ENCODE peak calls at places on chromosome 18, in seven cellular contexts. One of them, this sample, is unnamed.
A peak's percentile ranks its signal among the peaks of the same experiment; 100 is the strongest.

GRCh38 chr18:46725310-46725709 is 31.5 kb downstream of the ST8SIA5 start:
- DNase-seq in GM23248: no peak
- DNase-seq in SK-N-SH: no peak
- DNase-seq in OCI-LY7: no peak
- DNase-seq in HCT116: no peak
- DNase-seq in GM23338: no peak
- DNase-seq in MM.1S: no peak
- DNase-seq in this sample: no peak

GRCh38 chr18:69387181-69387580 is 13.5 kb upstream of the DOK6 start:
- DNase-seq in GM23248: no peak
- DNase-seq in SK-N-SH: no peak
- DNase-seq in OCI-LY7: no peak
- DNase-seq in HCT116: no peak
- DNase-seq in GM23338: peak; percentile 21
- DNase-seq in MM.1S: no peak
- DNase-seq in this sample: no peak

GRCh38 chr18:23712445-23712844 is 23.2 kb downstream of the LAMA3 start:
- DNase-seq in GM23248: no peak
- DNase-seq in SK-N-SH: no peak
- DNase-seq in OCI-LY7: no peak
- DNase-seq in HCT116: no peak
- DNase-seq in GM23338: no peak
- DNase-seq in MM.1S: no peak
- DNase-seq in this sample: no peak

GRCh38 chr18:28153485-28154065 is 23.4 kb downstream of the CDH2 start:
- DNase-seq in GM23248: peak; percentile 54
- DNase-seq in SK-N-SH: no peak
- DNase-seq in OCI-LY7: no peak
- DNase-seq in HCT116: no peak
- DNase-seq in GM23338: no peak
- DNase-seq in MM.1S: no peak
- DNase-seq in this sample: no peak

GRCh38 chr18:34342960-34343359 is 118.2 kb upstream of the NOL4 start:
- DNase-seq in GM23248: peak; percentile 63
- DNase-seq in SK-N-SH: no peak
- DNase-seq in OCI-LY7: no peak
- DNase-seq in HCT116: no peak
- DNase-seq in GM23338: peak; percentile 6
- DNase-seq in MM.1S: no peak
- DNase-seq in this sample: no peak

GRCh38 chr18:47969851-47970250 is 39.4 kb upstream of the SMAD2 start:
- DNase-seq in GM23248: peak; percentile 6
- DNase-seq in SK-N-SH: no peak
- DNase-seq in OCI-LY7: no peak
- DNase-seq in HCT116: no peak
- DNase-seq in GM23338: no peak
- DNase-seq in MM.1S: no peak
- DNase-seq in this sample: no peak

GRCh38 chr18:43935051-43935412 is 657.7 kb upstream of the SYT4 start:
- DNase-seq in GM23248: peak; percentile 53
- DNase-seq in SK-N-SH: no peak
- DNase-seq in OCI-LY7: no peak
- DNase-seq in HCT116: no peak
- DNase-seq in GM23338: no peak
- DNase-seq in MM.1S: no peak
- DNase-seq in this sample: peak; percentile 56

GRCh38 chr18:79523221-79523737 is 127.5 kb downstream of the NFATC1 start:
- DNase-seq in GM23248: no peak
- DNase-seq in SK-N-SH: no peak
- DNase-seq in OCI-LY7: peak; percentile 62
- DNase-seq in HCT116: no peak
- DNase-seq in GM23338: no peak
- DNase-seq in MM.1S: no peak
- DNase-seq in this sample: no peak

GRCh38 chr18:39198376-39198775 is 1632.8 kb upstream of the CELF4 start:
- DNase-seq in GM23248: peak; percentile 11
- DNase-seq in SK-N-SH: no peak
- DNase-seq in OCI-LY7: no peak
- DNase-seq in HCT116: no peak
- DNase-seq in GM23338: no peak
- DNase-seq in MM.1S: no peak
- DNase-seq in this sample: no peak

GRCh38 chr18:45596048-45596447 is 19.2 kb upstream of the SLC14A2 start:
- DNase-seq in GM23248: no peak
- DNase-seq in SK-N-SH: no peak
- DNase-seq in OCI-LY7: no peak
- DNase-seq in HCT116: no peak
- DNase-seq in GM23338: no peak
- DNase-seq in MM.1S: no peak
- DNase-seq in this sample: no peak

GRCh38 chr18:75915941-75916640 is 488.6 kb upstream of the SMIM21 start:
- DNase-seq in GM23248: no peak
- DNase-seq in SK-N-SH: peak; percentile 94
- DNase-seq in OCI-LY7: no peak
- DNase-seq in HCT116: no peak
- DNase-seq in GM23338: peak; percentile 89
- DNase-seq in MM.1S: no peak
- DNase-seq in this sample: peak; percentile 72

GRCh38 chr18:74541703-74542555 is 7.6 kb downstream of the CNDP1 start:
- DNase-seq in GM23248: no peak
- DNase-seq in SK-N-SH: no peak
- DNase-seq in OCI-LY7: no peak
- DNase-seq in HCT116: no peak
- DNase-seq in GM23338: no peak
- DNase-seq in MM.1S: peak; percentile 50
- DNase-seq in this sample: peak; percentile 69

GRCh38 chr18:76445275-76445674 is 49.8 kb downstream of the ZNF516 start:
- DNase-seq in GM23248: peak; percentile 89
- DNase-seq in SK-N-SH: no peak
- DNase-seq in OCI-LY7: no peak
- DNase-seq in HCT116: no peak
- DNase-seq in GM23338: no peak
- DNase-seq in MM.1S: no peak
- DNase-seq in this sample: no peak

GRCh38 chr18:2923464-2923863 is 76.7 kb downstream of the EMILIN2 start:
- DNase-seq in GM23248: no peak
- DNase-seq in SK-N-SH: no peak
- DNase-seq in OCI-LY7: no peak
- DNase-seq in HCT116: no peak
- DNase-seq in GM23338: no peak
- DNase-seq in MM.1S: no peak
- DNase-seq in this sample: no peak

GRCh38 chr18:68839701-68840100 is 41.8 kb downstream of the CCDC102B start:
- DNase-seq in GM23248: peak; percentile 54
- DNase-seq in SK-N-SH: no peak
- DNase-seq in OCI-LY7: no peak
- DNase-seq in HCT116: no peak
- DNase-seq in GM23338: no peak
- DNase-seq in MM.1S: no peak
- DNase-seq in this sample: no peak

GRCh38 chr18:59917422-59917821 is 17.6 kb downstream of the PMAIP1 start:
- DNase-seq in GM23248: peak; percentile 67
- DNase-seq in SK-N-SH: no peak
- DNase-seq in OCI-LY7: no peak
- DNase-seq in HCT116: no peak
- DNase-seq in GM23338: peak; percentile 35
- DNase-seq in MM.1S: no peak
- DNase-seq in this sample: no peak

GRCh38 chr18:67583621-67584020 is 67.1 kb upstream of the DSEL start:
- DNase-seq in GM23248: peak; percentile 38
- DNase-seq in SK-N-SH: no peak
- DNase-seq in OCI-LY7: no peak
- DNase-seq in HCT116: no peak
- DNase-seq in GM23338: no peak
- DNase-seq in MM.1S: no peak
- DNase-seq in this sample: no peak

GRCh38 chr18:22275706-22276333 is 106.4 kb downstream of the GATA6 start:
- DNase-seq in GM23248: no peak
- DNase-seq in SK-N-SH: no peak
- DNase-seq in OCI-LY7: no peak
- DNase-seq in HCT116: no peak
- DNase-seq in GM23338: no peak
- DNase-seq in MM.1S: no peak
- DNase-seq in this sample: no peak

GRCh38 chr18:79884296-79884962 is 67.0 kb downstream of the SLC66A2 start:
- DNase-seq in GM23248: no peak
- DNase-seq in SK-N-SH: no peak
- DNase-seq in OCI-LY7: no peak
- DNase-seq in HCT116: no peak
- DNase-seq in GM23338: no peak
- DNase-seq in MM.1S: no peak
- DNase-seq in this sample: no peak

GRCh38 chr18:41655074-41655473 is 300.0 kb upstream of the PIK3C3 start:
- DNase-seq in GM23248: no peak
- DNase-seq in SK-N-SH: no peak
- DNase-seq in OCI-LY7: no peak
- DNase-seq in HCT116: no peak
- DNase-seq in GM23338: no peak
- DNase-seq in MM.1S: no peak
- DNase-seq in this sample: peak; percentile 11

GRCh38 chr18:40935423-40935822 is 1019.6 kb upstream of the PIK3C3 start:
- DNase-seq in GM23248: peak; percentile 51
- DNase-seq in SK-N-SH: no peak
- DNase-seq in OCI-LY7: peak; percentile 0
- DNase-seq in HCT116: no peak
- DNase-seq in GM23338: peak; percentile 82
- DNase-seq in MM.1S: peak; percentile 28
- DNase-seq in this sample: peak; percentile 44

GRCh38 chr18:45457933-45458332 is 157.3 kb upstream of the SLC14A2 start:
- DNase-seq in GM23248: no peak
- DNase-seq in SK-N-SH: no peak
- DNase-seq in OCI-LY7: no peak
- DNase-seq in HCT116: no peak
- DNase-seq in GM23338: no peak
- DNase-seq in MM.1S: no peak
- DNase-seq in this sample: no peak

GRCh38 chr18:47265197-47265596 is 13.7 kb upstream of the SKOR2 start:
- DNase-seq in GM23248: peak; percentile 54
- DNase-seq in SK-N-SH: no peak
- DNase-seq in OCI-LY7: no peak
- DNase-seq in HCT116: no peak
- DNase-seq in GM23338: no peak
- DNase-seq in MM.1S: no peak
- DNase-seq in this sample: no peak

GRCh38 chr18:72799106-72799505 is 68.7 kb downstream of the NETO1 start:
- DNase-seq in GM23248: no peak
- DNase-seq in SK-N-SH: no peak
- DNase-seq in OCI-LY7: no peak
- DNase-seq in HCT116: no peak
- DNase-seq in GM23338: no peak
- DNase-seq in MM.1S: no peak
- DNase-seq in this sample: no peak

GRCh38 chr18:23573948-23574431 is 12.3 kb downstream of the NPC1 start:
- DNase-seq in GM23248: peak; percentile 77
- DNase-seq in SK-N-SH: no peak
- DNase-seq in OCI-LY7: no peak
- DNase-seq in HCT116: no peak
- DNase-seq in GM23338: peak; percentile 37
- DNase-seq in MM.1S: peak; percentile 12
- DNase-seq in this sample: peak; percentile 55

GRCh38 chr18:75067996-75068645 is 140.8 kb downstream of the PTGR3 start:
- DNase-seq in GM23248: no peak
- DNase-seq in SK-N-SH: no peak
- DNase-seq in OCI-LY7: no peak
- DNase-seq in HCT116: no peak
- DNase-seq in GM23338: no peak
- DNase-seq in MM.1S: no peak
- DNase-seq in this sample: no peak

GRCh38 chr18:74268933-74269620 is 22.7 kb downstream of the CYB5A start:
- DNase-seq in GM23248: no peak
- DNase-seq in SK-N-SH: peak; percentile 80
- DNase-seq in OCI-LY7: no peak
- DNase-seq in HCT116: no peak
- DNase-seq in GM23338: no peak
- DNase-seq in MM.1S: no peak
- DNase-seq in this sample: no peak

GRCh38 chr18:35095983-35096676 is 54.9 kb downstream of the MAPRE2 start:
- DNase-seq in GM23248: peak; percentile 32
- DNase-seq in SK-N-SH: no peak
- DNase-seq in OCI-LY7: no peak
- DNase-seq in HCT116: no peak
- DNase-seq in GM23338: no peak
- DNase-seq in MM.1S: no peak
- DNase-seq in this sample: no peak

GRCh38 chr18:67302043-67302442 is 214.5 kb downstream of the DSEL start:
- DNase-seq in GM23248: peak; percentile 49
- DNase-seq in SK-N-SH: no peak
- DNase-seq in OCI-LY7: no peak
- DNase-seq in HCT116: no peak
- DNase-seq in GM23338: no peak
- DNase-seq in MM.1S: peak; percentile 27
- DNase-seq in this sample: no peak

GRCh38 chr18:74635202-74635969 is 37.7 kb downstream of the ZNF407 start:
- DNase-seq in GM23248: no peak
- DNase-seq in SK-N-SH: no peak
- DNase-seq in OCI-LY7: no peak
- DNase-seq in HCT116: no peak
- DNase-seq in GM23338: no peak
- DNase-seq in MM.1S: no peak
- DNase-seq in this sample: peak; percentile 50

GRCh38 chr18:61870151-61870550 is 22.7 kb downstream of the RNF152 start:
- DNase-seq in GM23248: peak; percentile 8
- DNase-seq in SK-N-SH: peak; percentile 23
- DNase-seq in OCI-LY7: no peak
- DNase-seq in HCT116: no peak
- DNase-seq in GM23338: no peak
- DNase-seq in MM.1S: no peak
- DNase-seq in this sample: peak; percentile 56
- H3K9me2 ChIP-seq in GM23248: no peaks in the 10 kb centered on the region
- H3K9me2 ChIP-seq in SK-N-SH: no peaks in the 10 kb centered on the region
- H3K9me2 ChIP-seq in OCI-LY7: no peaks in the 10 kb centered on the region
- H3K9me2 ChIP-seq in HCT116: no peaks in the 10 kb centered on the region
- H3K9me2 ChIP-seq in GM23338: peaks cover 3% of the 10 kb centered on the region
- H3K9me2 ChIP-seq in MM.1S: no peaks in the 10 kb centered on the region
- H3K9me2 ChIP-seq in this sample: no peaks in the 10 kb centered on the region

GRCh38 chr18:57780318-57781127 is 22.6 kb downstream of the ATP8B1 start:
- DNase-seq in GM23248: peak; percentile 71
- DNase-seq in SK-N-SH: no peak
- DNase-seq in OCI-LY7: no peak
- DNase-seq in HCT116: no peak
- DNase-seq in GM23338: no peak
- DNase-seq in MM.1S: no peak
- DNase-seq in this sample: no peak
- H3K4me1 ChIP-seq in GM23248: peaks cover 61% of the 10 kb centered on the region
- H3K4me1 ChIP-seq in SK-N-SH: peaks cover 5% of the 10 kb centered on the region
- H3K4me1 ChIP-seq in OCI-LY7: peaks cover 8% of the 10 kb centered on the region
- H3K4me1 ChIP-seq in HCT116: peaks cover 71% of the 10 kb centered on the region
- H3K4me1 ChIP-seq in GM23338: peaks cover 13% of the 10 kb centered on the region
- H3K4me1 ChIP-seq in MM.1S: no peaks in the 10 kb centered on the region
- H3K4me1 ChIP-seq in this sample: peaks cover 11% of the 10 kb centered on the region

GRCh38 chr18:53553030-53553429 is 671.4 kb downstream of the MBD2 start:
- DNase-seq in GM23248: no peak
- DNase-seq in SK-N-SH: no peak
- DNase-seq in OCI-LY7: no peak
- DNase-seq in HCT116: no peak
- DNase-seq in GM23338: peak; percentile 7
- DNase-seq in MM.1S: no peak
- DNase-seq in this sample: no peak
- H3K9me2 ChIP-seq in GM23248: no peaks in the 10 kb centered on the region
- H3K9me2 ChIP-seq in SK-N-SH: no peaks in the 10 kb centered on the region
- H3K9me2 ChIP-seq in OCI-LY7: no peaks in the 10 kb centered on the region
- H3K9me2 ChIP-seq in HCT116: no peaks in the 10 kb centered on the region
- H3K9me2 ChIP-seq in GM23338: no peaks in the 10 kb centered on the region
- H3K9me2 ChIP-seq in MM.1S: no peaks in the 10 kb centered on the region
- H3K9me2 ChIP-seq in this sample: no peaks in the 10 kb centered on the region

GRCh38 chr18:25898965-25899364 is 191.4 kb downstream of the SS18 start:
- DNase-seq in GM23248: no peak
- DNase-seq in SK-N-SH: peak; percentile 19
- DNase-seq in OCI-LY7: no peak
- DNase-seq in HCT116: no peak
- DNase-seq in GM23338: no peak
- DNase-seq in MM.1S: no peak
- DNase-seq in this sample: no peak
- H3K4me1 ChIP-seq in GM23248: no peaks in the 10 kb centered on the region
- H3K4me1 ChIP-seq in SK-N-SH: peaks cover 2% of the 10 kb centered on the region
- H3K4me1 ChIP-seq in OCI-LY7: no peaks in the 10 kb centered on the region
- H3K4me1 ChIP-seq in HCT116: no peaks in the 10 kb centered on the region
- H3K4me1 ChIP-seq in GM23338: no peaks in the 10 kb centered on the region
- H3K4me1 ChIP-seq in MM.1S: peaks cover 15% of the 10 kb centered on the region
- H3K4me1 ChIP-seq in this sample: no peaks in the 10 kb centered on the region

This sample was measured in hepatocyte.